ENCODE peak calls at places on chromosomes 16 and 17, in nine cellular contexts. Q is hepatocyte, A is uterus, W is psoas muscle, X is endodermal cell, S is heart left ventricle, B is H1, G is tibial nerve, Z is ovary. E is an unnamed sample. For H3K4me1, the result is how much of the 10 kb centered on the place peaks cover.

GRCh38 chr17:75047398-75048098 is 523 bp downstream of the KCTD2 start:
- DNase-seq in Q (peak), A (peak), W (peak), X (peak), S (peak), B (no peak), G (peak), Z (peak), E (no peak)

GRCh38 chr16:1554826-1555445 is 21.5 kb downstream of the TMEM204 start:
- DNase-seq in Q (no peak), A (no peak), W (no peak), X (no peak), S (no peak), B (no peak), G (no peak), Z (no peak), E (no peak)

GRCh38 chr17:38552343-38552742 is 53.4 kb downstream of the SRCIN1 start:
- DNase-seq in Q (no peak), A (no peak), W (no peak), X (peak), S (no peak), B (no peak), G (no peak), Z (no peak), E (no peak)

GRCh38 chr17:2275722-2276121 is 27.9 kb downstream of the SMG6 start:
- DNase-seq in Q (no peak), A (no peak), W (no peak), X (no peak), S (no peak), B (no peak), G (no peak), Z (no peak), E (no peak)

GRCh38 chr17:63446981-63447687 is 1.0 kb upstream of the CYB561 start:
- DNase-seq in Q (no peak), A (no peak), W (no peak), X (peak), S (no peak), B (no peak), G (peak), Z (no peak), E (no peak)

GRCh38 chr16:69554495-69554894 is 11.3 kb upstream of the NFAT5 start:
- DNase-seq in Q (no peak), A (no peak), W (no peak), X (no peak), S (no peak), B (no peak), G (no peak), Z (no peak), E (no peak)

GRCh38 chr17:17506893-17507464 is 10.8 kb upstream of the RASD1 start:
- DNase-seq in Q (no peak), A (no peak), W (peak), X (no peak), S (peak), B (no peak), G (no peak), Z (no peak), E (peak)

GRCh38 chr17:73203788-73204479 is 11.1 kb downstream of the COG1 start:
- DNase-seq in Q (no peak), A (no peak), W (no peak), X (no peak), S (no peak), B (no peak), G (no peak), Z (no peak), E (no peak)

GRCh38 chr17:41786227-41787020 is at the start of gene JUP:
- DNase-seq in Q (peak), A (peak), W (peak), X (peak), S (peak), B (peak), G (peak), Z (peak), E (peak)

GRCh38 chr16:84326545-84326944 is 31.9 kb downstream of the WFDC1 start:
- DNase-seq in Q (no peak), A (no peak), W (no peak), X (no peak), S (no peak), B (no peak), G (no peak), Z (no peak), E (no peak)

GRCh38 chr17:41655611-41656111 is 31.3 kb upstream of the KRT17 start:
- DNase-seq in Q (peak), A (no peak), W (peak), X (peak), S (no peak), B (no peak), G (no peak), Z (no peak), E (peak)

GRCh38 chr16:71846443-71846842 is 667 bp downstream of the ATXN1L start:
- DNase-seq in Q (peak), A (no peak), W (no peak), X (peak), S (no peak), B (no peak), G (no peak), Z (no peak), E (no peak)

GRCh38 chr17:80613732-80614071 is 69.1 kb downstream of the RPTOR start:
- DNase-seq in Q (no peak), A (no peak), W (no peak), X (no peak), S (no peak), B (no peak), G (no peak), Z (no peak), E (no peak)

GRCh38 chr17:69466905-69467630 is 52.6 kb downstream of the MAP2K6 start:
- DNase-seq in Q (peak), A (no peak), W (no peak), X (peak), S (no peak), B (no peak), G (no peak), Z (no peak), E (no peak)

GRCh38 chr17:60559995-60560859 is 34.2 kb upstream of the APPBP2 start:
- DNase-seq in Q (no peak), A (no peak), W (no peak), X (no peak), S (no peak), B (no peak), G (no peak), Z (no peak), E (no peak)

GRCh38 chr16:57235128-57236092 is 9.6 kb upstream of the ARL2BP start:
- DNase-seq in Q (peak), A (no peak), W (no peak), X (no peak), S (no peak), B (no peak), G (no peak), Z (no peak), E (no peak)

GRCh38 chr16:89141884-89142267 is 29.7 kb upstream of the CDH15 start:
- DNase-seq in Q (no peak), A (no peak), W (peak), X (no peak), S (no peak), B (no peak), G (no peak), Z (no peak), E (peak)

GRCh38 chr16:35795361-35796029 is 2336.1 kb downstream of the TP53TG3F start:
- DNase-seq in Q (no peak), A (no peak), W (no peak), X (no peak), S (no peak), B (no peak), G (no peak), Z (no peak), E (no peak)

GRCh38 chr16:88009566-88010342 is 58.5 kb downstream of the BANP start:
- DNase-seq in Q (no peak), A (no peak), W (no peak), X (no peak), S (no peak), B (no peak), G (no peak), Z (no peak), E (no peak)

GRCh38 chr17:76074390-76075363 is at the start of gene GALR2:
- DNase-seq in Q (peak), A (no peak), W (no peak), X (peak), S (no peak), B (no peak), G (no peak), Z (no peak), E (peak)

GRCh38 chr17:76077582-76078110 is 1.3 kb upstream of the ZACN start:
- DNase-seq in Q (no peak), A (no peak), W (no peak), X (peak), S (no peak), B (no peak), G (no peak), Z (no peak), E (no peak)

GRCh38 chr17:76075364-76076099 is 951 bp downstream of the GALR2 start:
- DNase-seq in Q (no peak), A (peak), W (no peak), X (peak), S (no peak), B (no peak), G (no peak), Z (no peak), E (no peak)

GRCh38 chr17:76076765-76077581 is 2.0 kb upstream of the ZACN start:
- DNase-seq in Q (no peak), A (no peak), W (peak), X (peak), S (no peak), B (no peak), G (no peak), Z (no peak), E (no peak)

DNA sequence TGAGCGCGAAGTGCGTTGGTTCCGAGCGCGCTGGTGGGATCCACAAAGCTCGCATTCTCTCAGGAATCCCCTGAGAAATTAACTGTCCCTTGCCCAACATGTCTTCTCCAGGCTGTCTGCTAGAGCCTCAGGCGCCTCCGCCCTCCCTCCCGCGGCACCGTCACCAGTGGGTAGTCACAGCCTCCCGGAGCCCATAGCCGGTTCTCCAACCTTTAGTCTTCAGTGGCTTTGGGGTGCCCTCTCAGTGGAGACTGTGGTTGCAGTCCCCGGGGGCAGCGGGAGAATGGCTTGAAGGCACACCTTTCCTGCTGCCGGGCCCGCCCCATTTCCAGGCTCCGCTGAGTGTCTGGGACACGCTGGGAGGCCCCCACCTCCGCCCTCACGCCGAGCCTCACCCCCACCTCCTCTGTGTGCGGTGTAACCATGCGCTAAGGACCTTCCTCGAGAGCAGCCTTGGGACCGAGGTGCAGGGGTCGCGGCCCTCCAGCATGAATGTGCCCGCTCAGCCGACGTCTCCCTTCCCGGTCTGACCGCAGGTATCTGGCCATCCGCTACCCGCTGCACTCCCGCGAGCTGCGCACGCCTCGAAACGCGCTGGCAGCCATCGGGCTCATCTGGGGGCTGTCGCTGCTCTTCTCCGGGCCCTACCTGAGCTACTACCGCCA is 1.7 kb downstream of the GALR2 start:
- DNase-seq in Q (no peak), A (no peak), W (no peak), X (peak), S (no peak), B (no peak), G (no peak), Z (no peak), E (no peak)
- H3K4me1 ChIP-seq in Q (under half), A (under half), W (under half), X (under half), S (under half), B (under half), G (under half), Z (under half), E (under half)

GRCh38 chr17:27575912-27576252 is 55.1 kb upstream of the LGALS9 start:
- DNase-seq in Q (no peak), A (no peak), W (no peak), X (no peak), S (no peak), B (no peak), G (no peak), Z (no peak), E (no peak)

GRCh38 chr17:27573548-27573947 is 57.4 kb upstream of the LGALS9 start:
- DNase-seq in Q (no peak), A (no peak), W (no peak), X (no peak), S (no peak), B (no peak), G (no peak), Z (no peak), E (no peak)

GRCh38 chr17:27573971-27574525 is 56.9 kb upstream of the LGALS9 start:
- DNase-seq in Q (peak), A (no peak), W (peak), X (peak), S (no peak), B (no peak), G (no peak), Z (no peak), E (no peak)

GRCh38 chr17:27576429-27577123 is 54.4 kb upstream of the LGALS9 start:
- DNase-seq in Q (no peak), A (no peak), W (no peak), X (peak), S (no peak), B (no peak), G (no peak), Z (no peak), E (no peak)

GRCh38 chr17:27575100-27575911 is 55.7 kb upstream of the LGALS9 start:
- DNase-seq in Q (no peak), A (no peak), W (no peak), X (peak), S (no peak), B (no peak), G (no peak), Z (no peak), E (no peak)
- H3K4me1 ChIP-seq in Q (half or more), A (under half), W (half or more), X (under half), S (under half), B (under half), G (under half), Z (under half), E (under half)

GRCh38 chr16:72991645-72992044 is 56.3 kb downstream of the ZFHX3 start:
- DNase-seq in Q (no peak), A (no peak), W (no peak), X (no peak), S (no peak), B (no peak), G (no peak), Z (no peak), E (peak)
- H3K4me1 ChIP-seq in Q (half or more), A (under half), W (half or more), X (under half), S (half or more), B (under half), G (under half), Z (under half), E (half or more)

GRCh38 chr17:67358612-67359011 is 7.8 kb downstream of the PSMD12 start:
- DNase-seq in Q (no peak), A (no peak), W (no peak), X (no peak), S (no peak), B (no peak), G (no peak), Z (no peak), E (no peak)
- H3K4me1 ChIP-seq in Q (under half), A (under half), W (under half), X (under half), S (under half), B (under half), G (under half), Z (under half), E (under half)

GRCh38 chr16:85637061-85637807 is 24.1 kb downstream of the GSE1 start:
- DNase-seq in Q (no peak), A (no peak), W (no peak), X (no peak), S (no peak), B (no peak), G (no peak), Z (no peak), E (no peak)

GRCh38 chr16:85639529-85640253 is 26.6 kb downstream of the GSE1 start:
- DNase-seq in Q (no peak), A (no peak), W (peak), X (no peak), S (peak), B (no peak), G (no peak), Z (no peak), E (no peak)

GRCh38 chr16:85637808-85638186 is 24.7 kb downstream of the GSE1 start:
- DNase-seq in Q (no peak), A (no peak), W (no peak), X (no peak), S (no peak), B (no peak), G (no peak), Z (no peak), E (no peak)

GRCh38 chr16:85638695-85639409 is 25.7 kb downstream of the GSE1 start:
- DNase-seq in Q (no peak), A (no peak), W (no peak), X (no peak), S (no peak), B (no peak), G (no peak), Z (no peak), E (no peak)

DNA sequence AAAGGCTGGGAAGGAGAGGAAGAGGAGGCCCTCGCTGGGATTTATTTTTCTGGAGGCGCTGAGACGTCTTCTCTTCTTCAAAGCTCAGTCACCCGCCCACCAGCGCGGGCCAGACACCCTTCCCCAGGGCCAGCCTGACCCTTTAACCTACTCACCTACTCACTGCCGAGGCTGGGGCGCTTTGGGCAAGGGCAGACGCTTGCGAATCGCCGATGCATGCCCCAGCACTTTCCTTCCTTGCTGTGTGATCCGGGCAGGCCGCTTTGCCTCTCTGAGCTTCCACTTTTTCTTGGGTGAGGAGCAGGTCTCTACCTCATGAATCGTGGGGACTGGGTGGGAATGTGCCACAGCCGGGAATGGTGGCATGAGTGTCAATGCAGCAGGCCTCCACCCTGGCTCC is 25.1 kb downstream of the GSE1 start:
- DNase-seq in Q (no peak), A (no peak), W (no peak), X (no peak), S (no peak), B (no peak), G (no peak), Z (no peak), E (no peak)
- H3K4me1 ChIP-seq in Q (under half), A (under half), W (half or more), X (under half), S (under half), B (under half), G (under half), Z (under half), E (under half)

GRCh38 chr17:57104461-57105175 is 19.6 kb downstream of the AKAP1 start:
- DNase-seq in Q (no peak), A (no peak), W (no peak), X (no peak), S (no peak), B (no peak), G (no peak), Z (no peak), E (no peak)
- H3K4me1 ChIP-seq in Q (under half), A (under half), W (half or more), X (under half), S (under half), B (under half), G (under half), Z (under half), E (under half)

GRCh38 chr17:13523164-13523563 is 78.6 kb downstream of the HS3ST3A1 start:
- DNase-seq in Q (no peak), A (no peak), W (no peak), X (no peak), S (no peak), B (no peak), G (no peak), Z (no peak), E (no peak)

GRCh38 chr17:13521784-13522183 is 79.9 kb downstream of the HS3ST3A1 start:
- DNase-seq in Q (no peak), A (no peak), W (no peak), X (no peak), S (no peak), B (no peak), G (no peak), Z (no peak), E (no peak)

GRCh38 chr17:13520899-13521572 is 80.7 kb downstream of the HS3ST3A1 start:
- DNase-seq in Q (no peak), A (no peak), W (no peak), X (no peak), S (no peak), B (no peak), G (no peak), Z (no peak), E (no peak)

GRCh38 chr17:13522749-13523148 is 79.0 kb downstream of the HS3ST3A1 start:
- DNase-seq in Q (no peak), A (no peak), W (no peak), X (no peak), S (no peak), B (no peak), G (no peak), Z (no peak), E (no peak)

GRCh38 chr17:13518271-13519000 is 83.3 kb downstream of the HS3ST3A1 start:
- DNase-seq in Q (no peak), A (no peak), W (no peak), X (no peak), S (no peak), B (no peak), G (no peak), Z (no peak), E (no peak)
- H3K4me1 ChIP-seq in Q (under half), A (under half), W (under half), X (under half), S (under half), B (under half), G (under half), Z (under half), E (under half)

DNA sequence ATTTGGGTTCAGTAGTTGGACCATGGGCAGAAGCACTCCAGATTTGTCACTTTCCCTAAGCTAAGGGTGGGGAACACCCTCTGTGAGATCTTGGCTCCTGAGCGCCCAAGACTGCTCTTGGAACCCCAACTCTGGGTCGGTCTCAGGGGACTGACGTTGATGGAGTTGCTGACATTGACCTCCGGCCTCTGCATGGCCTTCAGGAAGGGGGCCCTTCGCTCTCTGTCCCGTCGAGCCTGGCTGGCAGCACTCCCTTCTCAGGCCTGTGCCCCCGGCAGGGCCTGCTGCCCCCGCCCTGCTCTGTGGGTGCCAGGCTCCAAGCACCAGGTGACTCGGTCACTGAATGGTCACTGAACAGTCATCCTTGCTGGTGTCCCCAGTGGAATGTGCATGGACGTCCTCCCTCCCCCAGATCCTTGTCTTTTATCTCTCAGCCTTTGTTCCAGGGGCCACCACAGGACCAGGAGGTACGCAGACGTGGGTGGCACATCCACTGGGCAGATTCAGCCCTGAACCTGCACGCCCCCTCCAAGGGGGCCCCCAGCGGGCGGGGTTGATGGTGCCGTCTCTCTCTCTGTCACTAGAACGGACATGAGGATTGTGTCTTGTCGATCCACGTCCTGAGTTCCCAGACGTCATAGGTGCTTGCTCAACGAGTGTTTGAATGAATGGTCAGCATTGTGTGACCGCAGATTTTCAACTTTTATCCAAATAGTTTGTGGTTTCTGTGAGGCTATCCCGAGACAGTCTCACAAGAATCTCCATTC is 314.5 kb downstream of the SEC14L1 start:
- DNase-seq in Q (no peak), A (no peak), W (no peak), X (no peak), S (no peak), B (no peak), G (peak), Z (no peak), E (no peak)
- H3K4me1 ChIP-seq in Q (half or more), A (under half), W (under half), X (under half), S (half or more), B (under half), G (half or more), Z (under half), E (under half)

GRCh38 chr16:81602377-81602776 is 157.8 kb downstream of the CMIP start:
- DNase-seq in Q (no peak), A (no peak), W (no peak), X (no peak), S (no peak), B (no peak), G (no peak), Z (no peak), E (no peak)
- H3K4me1 ChIP-seq in Q (under half), A (under half), W (under half), X (under half), S (under half), B (under half), G (under half), Z (under half), E (half or more)